ENCODE peak calls at places on chromosomes 13 and 19, in six cellular contexts. Z is GF-D8, J is memory B cell, L is left lung, R is NCI-H1092 treated with DMSO at 0.1 percent for 48 hours, O is fibroblast of lung. G is an unnamed sample.

GRCh38 chr13:73945871-73946270 is 188.3 kb downstream of the KLF12 start:
- DNase-seq in Z (no peak), J (no peak), O (no peak), L (no peak), R (no peak), G (no peak)

GRCh38 chr13:46552302-46552680 is 679 bp upstream of the LRCH1 start:
- DNase-seq in J (no peak), Z (no peak), L (no peak), O (no peak), R (no peak), G (no peak)

GRCh38 chr13:92896842-92897241 is 329.8 kb upstream of the GPC6 start:
- DNase-seq in J (no peak), O (peak; percentile 47), L (no peak), R (peak; percentile 36), Z (no peak), G (no peak)

GRCh38 chr19:16661480-16662034 is 618 bp downstream of the TMEM38A start:
- DNase-seq in O (no peak), Z (no peak), R (peak; percentile 20), L (peak; percentile 36), J (peak; percentile 9), G (peak; percentile 22)

GRCh38 chr13:36193151-36193855 is 21.1 kb downstream of the SOHLH2 start:
- DNase-seq in O (peak; percentile 16), Z (no peak), R (no peak), L (no peak), J (no peak), G (no peak)

GRCh38 chr13:75417006-75417384 is 65.0 kb downstream of the TBC1D4 start:
- DNase-seq in Z (no peak), O (no peak), J (no peak), L (peak; percentile 48), R (no peak), G (no peak)

GRCh38 chr13:75404721-75405120 is 77.2 kb downstream of the TBC1D4 start:
- DNase-seq in O (no peak), R (no peak), Z (no peak), J (no peak), L (no peak), G (no peak)

GRCh38 chr13:38970380-38971051 is 20.1 kb downstream of the STOML3 start:
- DNase-seq in L (no peak), R (peak; percentile 1), J (no peak), Z (no peak), O (no peak), G (no peak)

GRCh38 chr19:16301999-16302694 is 22.5 kb upstream of the KLF2 start:
- DNase-seq in O (peak; percentile 53), Z (no peak), L (no peak), R (no peak), J (no peak), G (no peak)

GRCh38 chr13:106096661-106097092 is 438.8 kb downstream of the EFNB2 start:
- DNase-seq in J (no peak), R (no peak), L (no peak), Z (no peak), O (peak; percentile 21), G (no peak)

GRCh38 chr19:17296976-17297375 is 6.2 kb downstream of the ABHD8 start:
- DNase-seq in L (no peak), R (no peak), J (no peak), O (no peak), Z (no peak), G (no peak)

GRCh38 chr19:18514800-18515682 is 6.8 kb downstream of the ELL start:
- DNase-seq in R (peak; percentile 38), J (no peak), O (peak; percentile 92), Z (peak; percentile 40), L (peak; percentile 86), G (no peak)

GRCh38 chr19:18223860-18224524 is 2.2 kb downstream of the PDE4C start:
- DNase-seq in Z (no peak), O (no peak), R (no peak), J (no peak), L (peak; percentile 54), G (peak; percentile 51)